ENCODE peak calls at places on chromosomes 2 and 18, in four cellular contexts. F is choroid plexus epithelial cell, R is fibroblast of pulmonary artery, Q is progenitor cell of endocrine pancreas. M is an unnamed sample.
A peak's percentile ranks its signal among the peaks of the same experiment; 100 is the strongest.

GRCh38 chr18:9984025-9984424 is 70.2 kb downstream of the VAPA start:
- DNase-seq in F (no peak), R (no peak), Q (no peak), M (no peak)

GRCh38 chr2:43210467-43211303 is 15.7 kb downstream of the ZFP36L2 start:
- DNase-seq in F (peak; percentile 84), R (peak; percentile 80), Q (no peak), M (no peak)

GRCh38 chr2:28231110-28231621 is 161.5 kb upstream of the FOSL2 start:
- DNase-seq in F (peak; percentile 16), R (peak; percentile 60), Q (no peak), M (peak; percentile 9)

GRCh38 chr2:54598347-54599325 is 124.8 kb upstream of the EML6 start:
- DNase-seq in F (peak; percentile 58), R (no peak), Q (no peak), M (no peak)

GRCh38 chr18:75109001-75109400 is 99.9 kb downstream of the PTGR3 start:
- DNase-seq in F (no peak), R (no peak), Q (no peak), M (no peak)

GRCh38 chr2:190216829-190217228 is 102.8 kb downstream of the HIBCH start:
- DNase-seq in F (peak; percentile 20), R (no peak), Q (no peak), M (peak; percentile 20)

GRCh38 chr2:141280037-141280436 is 850.8 kb downstream of the LRP1B start:
- DNase-seq in F (no peak), R (no peak), Q (no peak), M (no peak)

GRCh38 chr2:158191076-158191566 is 89.4 kb downstream of the UPP2 start:
- DNase-seq in F (peak; percentile 42), R (no peak), Q (no peak), M (no peak)

GRCh38 chr2:152566728-152567069 is 150.6 kb downstream of the PRPF40A start:
- DNase-seq in F (peak; percentile 78), R (no peak), Q (no peak), M (no peak)

GRCh38 chr2:35873921-35874320 is 481.7 kb upstream of the CRIM1 start:
- DNase-seq in F (no peak), R (no peak), Q (no peak), M (peak; percentile 6)

GRCh38 chr2:35871672-35872071 is 483.9 kb upstream of the CRIM1 start:
- DNase-seq in F (no peak), R (no peak), Q (no peak), M (no peak)
- TF ChIP-seq CTCF in F (peak; percentile 12), R (no peak), Q (no peak), M (no peak)

GRCh38 chr18:32243358-32243757 is 53.5 kb downstream of the MEP1B start:
- DNase-seq in F (no peak), R (no peak), Q (no peak), M (no peak)

GRCh38 chr18:32242395-32242794 is 52.6 kb downstream of the MEP1B start:
- DNase-seq in F (no peak), R (no peak), Q (no peak), M (no peak)

GRCh38 chr18:32237024-32237423 is 47.2 kb downstream of the MEP1B start:
- DNase-seq in F (no peak), R (no peak), Q (no peak), M (peak; percentile 40)

DNA sequence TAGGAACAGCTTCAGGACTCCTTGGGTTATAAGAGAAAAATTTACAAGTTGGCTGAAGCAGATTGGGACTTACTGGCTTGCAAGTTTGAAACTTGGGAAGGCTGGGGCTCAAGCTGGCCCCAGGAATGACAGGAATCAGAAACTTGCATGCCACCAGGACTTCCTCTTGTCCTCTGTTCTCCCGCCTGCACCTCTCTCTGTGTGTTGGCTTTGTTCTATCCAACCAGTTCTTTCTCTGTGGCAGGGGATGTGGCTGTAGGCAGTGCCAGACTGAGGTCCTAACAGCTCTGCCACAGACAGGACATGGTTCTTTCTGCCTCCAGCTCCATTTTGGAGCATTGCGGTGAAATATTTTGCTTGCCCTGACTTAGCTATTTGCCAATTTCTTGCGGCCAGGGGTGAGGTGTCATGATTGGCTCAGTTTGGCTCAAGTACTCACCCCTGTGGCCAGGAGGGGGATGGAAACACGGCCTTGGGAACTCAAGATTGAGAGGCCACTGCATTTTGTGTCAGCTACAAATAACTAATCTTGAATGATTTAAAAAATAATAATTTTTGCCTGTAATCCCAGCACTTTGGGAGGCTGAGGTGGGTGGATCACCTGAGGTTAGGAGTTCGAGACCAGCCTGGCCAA is 48.9 kb downstream of the MEP1B start:
- DNase-seq in F (no peak), R (no peak), Q (no peak), M (no peak)
- TF ChIP-seq CTCF in F (no peak), R (no peak), Q (no peak), M (no peak)

DNA sequence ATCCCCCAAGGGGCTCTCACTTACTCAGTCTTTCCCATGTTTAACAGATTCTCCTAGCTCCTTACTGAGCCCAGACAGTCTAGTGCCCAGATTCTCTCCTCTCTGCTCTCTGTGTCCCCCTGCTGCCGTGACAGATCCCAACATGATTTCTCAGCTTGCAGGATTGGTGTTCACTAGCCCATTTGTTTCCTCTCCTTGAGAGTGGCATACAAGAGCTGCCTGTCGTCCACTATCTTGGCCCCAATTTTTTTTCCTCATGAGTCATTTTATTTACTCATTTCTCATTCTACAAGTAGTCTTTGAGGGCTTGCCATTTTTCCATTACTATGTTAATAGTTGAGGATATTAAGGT is 199.9 kb upstream of the FN1 start:
- DNase-seq in F (peak; percentile 79), R (peak; percentile 83), Q (no peak), M (peak; percentile 51)
- TF ChIP-seq CTCF in F (peak; percentile 69), R (peak; percentile 51), Q (no peak), M (no peak)

GRCh38 chr2:71778514-71779305 is 325.3 kb downstream of the DYSF start:
- DNase-seq in F (no peak), R (no peak), Q (no peak), M (peak; percentile 45)
- TF ChIP-seq CTCF in F (peak; percentile 8), R (peak; percentile 10), Q (no peak), M (no peak)

M was measured in MCF 10A.